ENCODE peak calls at places on chromosomes 5 and 9, in six cellular contexts. I is uterus, A is mucosa of descending colon, G is BJ, Y is mammary epithelial cell, E is foreskin fibroblast. D is an unnamed sample.

GRCh38 chr5:73759771-73760170 is 133.8 kb downstream of the ARHGEF28 start:
- DNase-seq in A (no peak), I (no peak), E (no peak), Y (no peak), G (no peak), D (no peak)

GRCh38 chr9:132663851-132664250 is 5.9 kb downstream of the DDX31 start:
- DNase-seq in Y (no peak), I (no peak), G (no peak), E (no peak), A (no peak), D (no peak)

GRCh38 chr5:65087154-65087553 is 318.4 kb downstream of the CWC27 start:
- DNase-seq in E (no peak), G (no peak), A (no peak), Y (no peak), I (no peak), D (no peak)

GRCh38 chr9:128309551-128309950 is 12.7 kb downstream of the TRUB2 start:
- DNase-seq in G (no peak), A (no peak), I (no peak), E (no peak), Y (no peak), D (no peak)

GRCh38 chr9:13688223-13688989 is 408.9 kb upstream of the MPDZ start:
- DNase-seq in E (peak; percentile 5), G (no peak), Y (peak; percentile 62), A (no peak), I (no peak), D (no peak)

GRCh38 chr9:38263534-38263933 is 129.0 kb upstream of the ALDH1B1 start:
- DNase-seq in A (no peak), G (no peak), E (peak; percentile 48), Y (peak; percentile 31), I (no peak), D (no peak)

GRCh38 chr5:16894236-16895057 is 41.6 kb downstream of the MYO10 start:
- DNase-seq in I (no peak), Y (peak; percentile 98), E (peak; percentile 74), G (peak; percentile 64), A (no peak), D (no peak)

GRCh38 chr9:209143-209758 is 5.4 kb upstream of the DOCK8 start:
- DNase-seq in E (no peak), A (no peak), Y (no peak), I (no peak), G (no peak), D (no peak)

GRCh38 chr5:170252710-170253350 is 20.0 kb downstream of the C5orf58 start:
- DNase-seq in A (no peak), I (no peak), E (peak; percentile 64), Y (no peak), G (no peak), D (no peak)

GRCh38 chr5:69295088-69295754 is 37.4 kb downstream of the CCDC125 start:
- DNase-seq in I (no peak), G (no peak), E (peak; percentile 56), A (no peak), Y (peak; percentile 21), D (no peak)

GRCh38 chr5:103808464-103809106 is 246.0 kb upstream of the NUDT12 start:
- DNase-seq in E (peak; percentile 56), Y (peak; percentile 40), A (no peak), I (no peak), G (no peak), D (no peak)

GRCh38 chr9:70156729-70157128 is 102.0 kb upstream of the SMC5 start:
- DNase-seq in E (peak; percentile 49), A (no peak), I (no peak), G (no peak), Y (no peak), D (no peak)

GRCh38 chr5:38316544-38317224 is 58.3 kb downstream of the EGFLAM start:
- DNase-seq in I (peak; percentile 24), Y (no peak), E (peak; percentile 82), A (no peak), G (peak; percentile 23), D (no peak)

GRCh38 chr9:6040077-6040476 is 24.7 kb upstream of the RANBP6 start:
- DNase-seq in Y (no peak), A (no peak), G (no peak), I (no peak), E (no peak), D (no peak)

GRCh38 chr9:33114746-33115145 is 38.3 kb upstream of the SMU1 start:
- DNase-seq in E (no peak), G (no peak), I (no peak), A (no peak), Y (no peak), D (no peak)

GRCh38 chr9:33117306-33117705 is 40.8 kb upstream of the SMU1 start:
- DNase-seq in A (no peak), Y (peak; percentile 63), G (no peak), E (peak; percentile 66), I (no peak), D (no peak)

GRCh38 chr9:33117816-33118215 is 41.3 kb upstream of the SMU1 start:
- DNase-seq in E (no peak), I (no peak), G (no peak), Y (no peak), A (no peak), D (no peak)

GRCh38 chr9:33113799-33114547 is 37.5 kb upstream of the SMU1 start:
- DNase-seq in G (no peak), I (no peak), Y (no peak), A (no peak), E (no peak), D (no peak)

GRCh38 chr9:33116855-33117254 is 40.4 kb upstream of the SMU1 start:
- DNase-seq in A (no peak), I (no peak), G (no peak), Y (no peak), E (no peak), D (no peak)
- H3K4me3 ChIP-seq in A (no peak overlapping the region), I (no peak overlapping the region), G (no peak overlapping the region), Y (no peak overlapping the region), E (no peak overlapping the region), D (no peak overlapping the region)

GRCh38 chr5:84727708-84728107 is 343.0 kb upstream of the EDIL3 start:
- DNase-seq in G (no peak), E (no peak), I (no peak), Y (no peak), A (no peak), D (no peak)
- TF ChIP-seq CTCF in G (no peak), E (no peak), I (no peak), Y (no peak), A (no peak), D (no peak)

DNA sequence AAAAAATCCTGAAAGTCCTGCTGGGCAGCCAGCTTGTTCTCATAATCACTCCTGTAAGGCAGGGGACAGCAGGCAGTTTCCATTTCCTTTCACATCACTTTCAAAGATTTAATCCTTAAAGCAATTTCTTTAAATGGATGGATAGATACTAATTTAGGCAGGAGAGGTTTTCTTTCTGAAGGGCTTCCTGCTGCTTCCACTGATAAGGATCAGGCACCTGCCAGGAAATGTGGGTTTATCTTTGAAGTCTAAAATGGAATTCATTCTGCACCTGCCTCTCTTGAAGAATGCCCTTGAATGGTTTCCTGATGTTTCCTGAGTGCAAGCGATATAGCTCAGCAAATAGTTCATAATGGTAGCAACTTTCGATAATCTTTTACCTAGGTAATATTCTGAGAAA is 64.5 kb downstream of the STARD4 start:
- DNase-seq in Y (no peak), E (no peak), A (no peak), I (no peak), G (no peak), D (no peak)
- H3K4me3 ChIP-seq in Y (no peak overlapping the region), E (no peak overlapping the region), A (no peak overlapping the region), I (no peak overlapping the region), G (no peak overlapping the region), D (no peak overlapping the region)

GRCh38 chr5:102792705-102793104 is 37.6 kb downstream of the PAM start:
- DNase-seq in I (no peak), G (no peak), E (peak; percentile 42), A (no peak), Y (no peak), D (no peak)
- TF ChIP-seq CTCF in I (no peak), G (no peak), E (peak; percentile 26), A (no peak), Y (peak; percentile 37), D (no peak)

GRCh38 chr5:76379855-76380254 is 23.2 kb upstream of the IQGAP2 start:
- DNase-seq in E (no peak), A (no peak), Y (no peak), I (no peak), G (no peak), D (no peak)
- H3K4me3 ChIP-seq in E (no peak overlapping the region), A (no peak overlapping the region), Y (no peak overlapping the region), I (no peak overlapping the region), G (no peak overlapping the region), D (no peak overlapping the region)

GRCh38 chr5:130908186-130908585 is 256.9 kb downstream of the HINT1 start:
- DNase-seq in G (no peak), I (no peak), A (no peak), E (no peak), Y (no peak), D (no peak)

GRCh38 chr5:130912088-130912487 is 253.0 kb downstream of the HINT1 start:
- DNase-seq in E (no peak), A (no peak), I (no peak), G (no peak), Y (peak; percentile 6), D (no peak)
- TF ChIP-seq CTCF in E (no peak), A (no peak), I (no peak), G (no peak), Y (peak; percentile 36), D (no peak)

D was measured in dorsolateral prefrontal cortex.